ENCODE peak calls at places on chromosomes 11 and 22, in nine cellular contexts. Q is endothelial cell of umbilical vein, A is upper lobe of left lung, B is HCT116, I is sigmoid colon, S is K562, E is stomach, C is prostate gland, Z is transverse colon. H is an unnamed sample.

GRCh38 chr22:49749227-49749626 is 78.4 kb downstream of the BRD1 start:
- DNase-seq in Q (no peak), A (no peak), B (no peak), I (no peak), S (peak; percentile 2), E (no peak), C (no peak), Z (no peak), H (no peak)

GRCh38 chr11:35717043-35717442 is 54.5 kb downstream of the TRIM44 start:
- DNase-seq in Q (no peak), A (no peak), B (no peak), I (no peak), S (no peak), E (no peak), C (no peak), Z (no peak), H (no peak)

GRCh38 chr22:18152519-18152918 is 2.5 kb downstream of the USP18 start:
- DNase-seq in Q (no peak), A (no peak), B (no peak), I (no peak), S (no peak), E (no peak), C (no peak), Z (no peak), H (no peak)

GRCh38 chr11:10742460-10743208 is 8.4 kb upstream of the CTR9 start:
- DNase-seq in Q (no peak), A (no peak), B (no peak), I (no peak), S (peak; percentile 74), E (no peak), C (no peak), Z (no peak), H (no peak)

GRCh38 chr22:25494774-25495173 is 69.7 kb upstream of the GRK3 start:
- DNase-seq in Q (no peak), A (no peak), B (no peak), I (no peak), S (peak; percentile 8), E (no peak), C (no peak), Z (no peak), H (no peak)

GRCh38 chr11:1100417-1101245 is 26.0 kb downstream of the MUC2 start:
- DNase-seq in Q (no peak), A (peak; percentile 59), B (no peak), I (no peak), S (no peak), E (no peak), C (no peak), Z (no peak), H (peak; percentile 59)

GRCh38 chr11:34512810-34513673 is 552 bp downstream of the ELF5 start:
- DNase-seq in Q (peak; percentile 49), A (peak; percentile 79), B (peak; percentile 62), I (no peak), S (peak; percentile 76), E (peak; percentile 73), C (peak; percentile 41), Z (peak; percentile 61), H (peak; percentile 82)

GRCh38 chr11:113356203-113356602 is 31.4 kb upstream of the ANKK1 start:
- DNase-seq in Q (no peak), A (no peak), B (no peak), I (no peak), S (no peak), E (no peak), C (no peak), Z (no peak), H (no peak)

GRCh38 chr11:72716788-72717435 is 35.3 kb downstream of the ARAP1 start:
- DNase-seq in Q (no peak), A (no peak), B (no peak), I (no peak), S (no peak), E (no peak), C (no peak), Z (no peak), H (no peak)

GRCh38 chr22:24189249-24190158 is 8.2 kb downstream of the SUSD2 start:
- DNase-seq in Q (peak; percentile 61), A (peak; percentile 86), B (no peak), I (peak; percentile 87), S (peak; percentile 76), E (peak; percentile 84), C (peak; percentile 65), Z (peak; percentile 73), H (peak; percentile 90)

GRCh38 chr11:102007567-102008437 is 39.4 kb upstream of the CFAP300 start:
- DNase-seq in Q (peak; percentile 78), A (no peak), B (peak; percentile 57), I (no peak), S (peak; percentile 15), E (peak; percentile 50), C (peak; percentile 42), Z (peak; percentile 60), H (no peak)

GRCh38 chr22:39705386-39705785 is 134.8 kb downstream of the CACNA1I start:
- DNase-seq in Q (no peak), A (no peak), B (no peak), I (no peak), S (no peak), E (no peak), C (no peak), Z (no peak), H (no peak)

GRCh38 chr22:23072911-23073491 is 2.7 kb downstream of the GNAZ start:
- DNase-seq in Q (no peak), A (no peak), B (no peak), I (peak; percentile 38), S (no peak), E (no peak), C (no peak), Z (no peak), H (peak; percentile 47)

GRCh38 chr11:488992-489391 is 18.1 kb downstream of the RNH1 start:
- DNase-seq in Q (no peak), A (peak; percentile 73), B (no peak), I (no peak), S (no peak), E (no peak), C (no peak), Z (peak; percentile 46), H (no peak)

GRCh38 chr11:70616938-70617674 is 218.8 kb downstream of the CTTN start:
- DNase-seq in Q (no peak), A (no peak), B (no peak), I (no peak), S (no peak), E (no peak), C (no peak), Z (no peak), H (no peak)

DNA sequence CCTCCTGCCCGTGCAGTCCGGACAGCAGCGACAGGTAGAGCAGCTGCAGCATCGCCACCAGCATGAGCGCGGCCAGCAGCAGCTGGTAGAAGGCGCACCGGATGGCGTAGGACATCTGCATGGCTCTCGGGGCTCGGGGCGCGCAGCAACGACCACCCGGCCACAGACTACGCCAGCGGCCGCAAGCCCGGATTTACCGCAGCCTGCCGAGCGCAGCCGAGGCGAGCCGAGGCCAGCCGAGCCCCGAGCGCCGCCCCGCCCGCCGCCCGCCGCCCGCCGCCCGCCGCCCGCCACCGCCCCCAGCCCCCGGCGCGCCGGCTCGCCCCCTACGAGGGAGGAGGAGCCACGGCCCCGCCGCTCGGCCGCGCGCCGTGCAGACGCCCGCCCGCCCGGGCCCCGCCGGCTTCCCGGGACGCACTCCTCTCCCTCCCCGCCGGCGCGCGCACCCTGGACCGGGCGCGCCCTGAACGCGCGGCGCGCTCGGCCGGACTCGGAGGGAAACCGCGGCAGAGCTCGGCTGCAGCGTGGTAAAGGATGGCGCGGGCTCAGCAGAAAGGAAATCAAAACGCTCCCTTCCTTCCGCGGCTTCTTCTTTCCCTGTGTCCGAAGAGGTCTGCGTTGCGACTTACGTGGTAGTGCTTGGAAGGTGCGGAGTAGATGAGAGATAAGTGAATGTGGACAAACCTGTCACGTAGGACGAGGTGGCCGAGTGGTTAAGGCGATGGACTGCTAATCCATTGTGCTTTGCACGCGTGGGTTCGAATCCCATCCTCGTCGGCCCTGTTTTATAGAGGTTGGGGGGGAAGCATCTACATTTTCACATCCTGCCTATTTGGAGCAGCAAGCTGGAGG is at the start of gene B4GAT1:
- DNase-seq in Q (peak; percentile 96), A (peak; percentile 95), B (peak; percentile 85), I (peak; percentile 96), S (peak; percentile 82), E (peak; percentile 86), C (peak; percentile 93), Z (peak; percentile 89), H (peak; percentile 88)
- TF ChIP-seq POLR2A in Q (no peak), A (no peak), B (no peak), I (peak; percentile 18), S (peak; percentile 69), E (no peak), C (peak; percentile 53), Z (peak; percentile 66), H (no peak)

GRCh38 chr22:46902998-46903916 is 140.8 kb downstream of the TBC1D22A start:
- DNase-seq in Q (no peak), A (peak; percentile 50), B (no peak), I (no peak), S (no peak), E (peak; percentile 19), C (no peak), Z (no peak), H (no peak)
- TF ChIP-seq CTCF in Q (no peak), A (no peak), B (no peak), I (no peak), S (no peak), E (no peak), C (no peak), Z (no peak), H (no peak)

DNA sequence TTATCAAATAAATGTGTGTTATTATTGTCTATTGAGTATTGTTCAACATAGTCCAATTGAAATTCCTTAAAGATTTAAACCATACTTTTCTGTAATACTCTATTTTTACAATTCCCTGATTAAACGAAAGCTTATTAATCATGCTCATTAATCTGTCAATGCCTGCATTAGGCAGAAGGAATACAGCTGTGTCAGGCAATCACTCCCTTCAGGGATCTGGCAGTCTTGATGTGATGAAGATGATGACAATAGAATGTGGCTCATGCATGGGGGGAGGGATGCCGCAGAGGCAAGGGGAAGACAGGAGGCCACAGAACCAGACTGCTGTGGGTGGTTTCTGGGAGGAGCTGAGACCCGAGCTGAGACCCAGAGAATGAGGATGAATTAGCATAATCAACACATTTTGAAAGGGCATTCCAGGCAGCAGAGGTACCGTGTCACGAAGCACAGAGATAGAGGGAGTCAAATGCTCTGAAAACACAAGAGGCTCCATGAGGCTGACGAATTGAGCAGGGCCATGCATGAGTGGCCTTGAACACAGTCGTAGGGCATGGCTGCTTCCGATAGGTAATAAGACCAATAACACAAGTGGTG is 1075.5 kb downstream of the OPCML start:
- DNase-seq in Q (no peak), A (no peak), B (no peak), I (no peak), S (no peak), E (no peak), C (no peak), Z (no peak), H (no peak)
- TF ChIP-seq POLR2AphosphoS5 in Q (no peak), A (no peak), B (no peak), I (no peak), S (no peak), E (no peak), C (no peak), Z (no peak), H (no peak)

DNA sequence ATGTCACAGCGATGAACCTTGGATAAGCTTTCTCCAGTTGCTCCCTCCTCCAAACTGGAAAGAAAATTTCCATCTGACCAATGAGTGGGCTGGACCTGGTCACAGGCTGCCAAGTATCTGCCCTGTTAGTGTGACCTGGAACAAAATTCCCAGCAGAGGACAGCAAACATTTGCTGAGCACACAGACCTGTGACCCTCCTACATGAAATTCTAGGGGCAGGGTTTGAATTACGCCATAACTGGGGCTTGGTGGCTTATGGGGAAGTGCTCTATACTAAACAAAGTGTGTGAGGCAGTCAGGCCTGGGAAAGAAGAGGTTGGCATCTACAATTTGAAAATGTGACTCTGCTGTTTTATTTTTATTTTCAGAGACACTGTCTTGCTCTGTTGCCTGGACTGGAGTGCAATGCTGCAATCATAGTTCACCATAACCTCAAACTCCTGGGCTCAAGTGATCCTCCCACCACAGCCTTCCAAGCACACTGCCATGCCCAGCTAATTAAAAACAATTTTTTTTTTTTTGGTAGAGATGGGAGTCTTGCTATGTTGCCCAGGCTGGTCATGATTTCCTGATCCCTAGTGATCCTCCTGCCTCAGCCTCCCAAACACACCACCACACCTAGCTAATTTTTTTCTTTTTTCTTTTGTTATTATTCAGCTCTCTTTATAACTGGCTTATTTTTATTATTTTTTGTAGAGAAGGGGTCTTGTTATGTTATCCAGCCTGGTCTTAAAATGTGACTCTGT is 13.6 kb upstream of the XBP1 start:
- DNase-seq in Q (no peak), A (no peak), B (no peak), I (peak; percentile 68), S (no peak), E (peak; percentile 83), C (no peak), Z (peak; percentile 43), H (peak; percentile 38)
- TF ChIP-seq POLR2A in Q (no peak), A (no peak), B (no peak), I (no peak), S (no peak), E (peak; percentile 10), C (no peak), Z (no peak), H (no peak)

H was measured in spleen.